ENCODE peak calls at places on chromosome 1, in four cellular contexts. L is astrocyte of the spinal cord, R is KBM-7, G is H7. Y is an unnamed sample.

GRCh38 chr1:146020058-146020738 is 1.3 kb downstream of the HJV start:
- DNase-seq in L (no peak), R (no peak), G (no peak), Y (no peak)

GRCh38 chr1:176241385-176242015 is 34.4 kb upstream of the COP1 start:
- DNase-seq in L (peak; percentile 55), G (no peak), R (no peak), Y (peak; percentile 97)

GRCh38 chr1:217096200-217096599 is 373.0 kb upstream of the ESRRG start:
- DNase-seq in G (no peak), R (no peak), L (no peak), Y (no peak)

GRCh38 chr1:100795646-100795985 is 76.1 kb downstream of the VCAM1 start:
- DNase-seq in G (no peak), R (no peak), L (no peak), Y (no peak)

GRCh38 chr1:45191418-45191783 is 15.0 kb downstream of the ZSWIM5 start:
- DNase-seq in L (no peak), R (no peak), G (no peak), Y (no peak)

GRCh38 chr1:233241782-233242181 is 53.7 kb downstream of the PCNX2 start:
- DNase-seq in G (no peak), L (no peak), R (no peak), Y (no peak)

GRCh38 chr1:100860397-100860991 is 34.1 kb downstream of the EXTL2 start:
- DNase-seq in G (no peak), L (peak; percentile 77), R (no peak), Y (peak; percentile 48)

GRCh38 chr1:66313446-66313845 is 220.5 kb upstream of the SGIP1 start:
- DNase-seq in R (no peak), G (no peak), L (peak; percentile 42), Y (peak; percentile 44)

Y was measured in bronchial epithelial cell.